ENCODE peak calls at places on chromosomes 4 and X, in five cellular contexts. One of them, this sample, is unnamed.

GRCh38 chrX:30673405-30673804 is 20.2 kb downstream of the GK start:
- DNase-seq in endodermal cell: no peak
- DNase-seq in left ventricle myocardium inferior: no peak
- DNase-seq in mammary epithelial cell: no peak
- DNase-seq in fibroblast of the aortic adventitia: no peak
- DNase-seq in this sample: no peak

GRCh38 chrX:85111347-85111746 is 107.7 kb downstream of the APOOL start:
- DNase-seq in left ventricle myocardium inferior: no peak
- DNase-seq in endodermal cell: no peak
- DNase-seq in mammary epithelial cell: no peak
- DNase-seq in fibroblast of the aortic adventitia: peak; percentile 29
- DNase-seq in this sample: no peak

GRCh38 chr4:100988876-100989275 is 358.4 kb downstream of the PPP3CA start:
- DNase-seq in left ventricle myocardium inferior: no peak
- DNase-seq in fibroblast of the aortic adventitia: no peak
- DNase-seq in mammary epithelial cell: no peak
- DNase-seq in endodermal cell: no peak
- DNase-seq in this sample: no peak

GRCh38 chr4:146073517-146073916 is 102.0 kb upstream of the LSM6 start:
- DNase-seq in endodermal cell: no peak
- DNase-seq in fibroblast of the aortic adventitia: no peak
- DNase-seq in mammary epithelial cell: no peak
- DNase-seq in left ventricle myocardium inferior: no peak
- DNase-seq in this sample: no peak

GRCh38 chr4:180617203-180617602 is 1626.0 kb upstream of the TENM3 start:
- DNase-seq in left ventricle myocardium inferior: no peak
- DNase-seq in mammary epithelial cell: peak; percentile 2
- DNase-seq in endodermal cell: peak; percentile 72
- DNase-seq in fibroblast of the aortic adventitia: no peak
- DNase-seq in this sample: no peak

GRCh38 chr4:1449833-1450741 is 43.8 kb upstream of the NKX1-1 start:
- DNase-seq in endodermal cell: no peak
- DNase-seq in mammary epithelial cell: no peak
- DNase-seq in left ventricle myocardium inferior: no peak
- DNase-seq in fibroblast of the aortic adventitia: no peak
- DNase-seq in this sample: peak; percentile 41

GRCh38 chr4:181078236-181078635 is 1165.0 kb upstream of the TENM3 start:
- DNase-seq in left ventricle myocardium inferior: no peak
- DNase-seq in endodermal cell: no peak
- DNase-seq in fibroblast of the aortic adventitia: peak; percentile 12
- DNase-seq in mammary epithelial cell: peak; percentile 1
- DNase-seq in this sample: no peak

GRCh38 chr4:109418588-109418987 is 15.0 kb upstream of the SEC24B start:
- DNase-seq in mammary epithelial cell: no peak
- DNase-seq in endodermal cell: no peak
- DNase-seq in left ventricle myocardium inferior: no peak
- DNase-seq in fibroblast of the aortic adventitia: no peak
- DNase-seq in this sample: no peak

GRCh38 chrX:20315140-20315539 is 48.4 kb upstream of the RPS6KA3 start:
- DNase-seq in fibroblast of the aortic adventitia: no peak
- DNase-seq in mammary epithelial cell: peak; percentile 71
- DNase-seq in left ventricle myocardium inferior: no peak
- DNase-seq in endodermal cell: no peak
- DNase-seq in this sample: no peak

GRCh38 chr4:176335421-176335820 is 15.7 kb downstream of the SPCS3 start:
- DNase-seq in left ventricle myocardium inferior: no peak
- DNase-seq in fibroblast of the aortic adventitia: peak; percentile 54
- DNase-seq in mammary epithelial cell: no peak
- DNase-seq in endodermal cell: no peak
- DNase-seq in this sample: no peak

GRCh38 chrX:152926279-152926678 is 28.4 kb downstream of the ZNF185 start:
- DNase-seq in endodermal cell: peak; percentile 87
- DNase-seq in mammary epithelial cell: peak; percentile 68
- DNase-seq in left ventricle myocardium inferior: no peak
- DNase-seq in fibroblast of the aortic adventitia: peak; percentile 70
- DNase-seq in this sample: no peak

GRCh38 chr4:8740666-8741395 is 130.8 kb downstream of the HMX1 start:
- DNase-seq in endodermal cell: peak; percentile 36
- DNase-seq in fibroblast of the aortic adventitia: no peak
- DNase-seq in left ventricle myocardium inferior: no peak
- DNase-seq in mammary epithelial cell: no peak
- DNase-seq in this sample: no peak

GRCh38 chr4:1403591-1404572 is 2.4 kb downstream of the NKX1-1 start:
- DNase-seq in mammary epithelial cell: no peak
- DNase-seq in fibroblast of the aortic adventitia: no peak
- DNase-seq in endodermal cell: peak; percentile 65
- DNase-seq in left ventricle myocardium inferior: no peak
- DNase-seq in this sample: peak; percentile 9

GRCh38 chrX:50971390-50971789 is 60.9 kb downstream of the BMP15 start:
- DNase-seq in left ventricle myocardium inferior: no peak
- DNase-seq in mammary epithelial cell: peak; percentile 76
- DNase-seq in endodermal cell: no peak
- DNase-seq in fibroblast of the aortic adventitia: peak; percentile 2
- DNase-seq in this sample: no peak

GRCh38 chrX:26203556-26203955 is 11.3 kb downstream of the MAGEB6 start:
- DNase-seq in mammary epithelial cell: no peak
- DNase-seq in endodermal cell: no peak
- DNase-seq in fibroblast of the aortic adventitia: no peak
- DNase-seq in left ventricle myocardium inferior: no peak
- DNase-seq in this sample: no peak

GRCh38 chrX:79524642-79525041 is 157.5 kb upstream of the ITM2A start:
- DNase-seq in left ventricle myocardium inferior: no peak
- DNase-seq in fibroblast of the aortic adventitia: no peak
- DNase-seq in endodermal cell: peak; percentile 48
- DNase-seq in mammary epithelial cell: peak; percentile 3
- DNase-seq in this sample: no peak
- H3K4me3 ChIP-seq in left ventricle myocardium inferior: no peak overlapping the region
- H3K4me3 ChIP-seq in fibroblast of the aortic adventitia: no peak overlapping the region
- H3K4me3 ChIP-seq in endodermal cell: no peak overlapping the region
- H3K4me3 ChIP-seq in mammary epithelial cell: no peak overlapping the region
- H3K4me3 ChIP-seq in this sample: no peak overlapping the region

DNA sequence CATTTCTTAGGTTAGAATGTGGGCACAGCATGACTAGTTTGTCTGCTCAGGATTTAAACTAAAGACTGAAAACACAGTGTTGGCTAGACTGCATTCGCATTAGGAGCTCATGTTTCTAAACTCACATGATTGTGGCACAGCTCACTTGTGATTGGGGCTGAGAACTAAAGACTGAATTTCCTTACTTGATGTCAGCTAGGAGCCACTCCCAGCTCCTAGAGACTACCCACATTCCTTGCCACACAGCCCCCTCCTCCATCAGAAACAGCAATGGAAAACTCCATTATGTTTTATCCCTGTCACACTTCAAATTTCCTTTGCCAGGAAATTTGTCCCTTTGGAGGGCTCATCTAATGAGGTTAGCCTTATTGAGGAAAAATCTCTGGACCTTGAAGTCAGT is 170.2 kb upstream of the NUDT6 start:
- DNase-seq in mammary epithelial cell: no peak
- DNase-seq in left ventricle myocardium inferior: no peak
- DNase-seq in fibroblast of the aortic adventitia: no peak
- DNase-seq in endodermal cell: no peak
- DNase-seq in this sample: no peak
- H3K4me3 ChIP-seq in mammary epithelial cell: no peak overlapping the region
- H3K4me3 ChIP-seq in left ventricle myocardium inferior: no peak overlapping the region
- H3K4me3 ChIP-seq in fibroblast of the aortic adventitia: no peak overlapping the region
- H3K4me3 ChIP-seq in endodermal cell: no peak overlapping the region
- H3K4me3 ChIP-seq in this sample: no peak overlapping the region

DNA sequence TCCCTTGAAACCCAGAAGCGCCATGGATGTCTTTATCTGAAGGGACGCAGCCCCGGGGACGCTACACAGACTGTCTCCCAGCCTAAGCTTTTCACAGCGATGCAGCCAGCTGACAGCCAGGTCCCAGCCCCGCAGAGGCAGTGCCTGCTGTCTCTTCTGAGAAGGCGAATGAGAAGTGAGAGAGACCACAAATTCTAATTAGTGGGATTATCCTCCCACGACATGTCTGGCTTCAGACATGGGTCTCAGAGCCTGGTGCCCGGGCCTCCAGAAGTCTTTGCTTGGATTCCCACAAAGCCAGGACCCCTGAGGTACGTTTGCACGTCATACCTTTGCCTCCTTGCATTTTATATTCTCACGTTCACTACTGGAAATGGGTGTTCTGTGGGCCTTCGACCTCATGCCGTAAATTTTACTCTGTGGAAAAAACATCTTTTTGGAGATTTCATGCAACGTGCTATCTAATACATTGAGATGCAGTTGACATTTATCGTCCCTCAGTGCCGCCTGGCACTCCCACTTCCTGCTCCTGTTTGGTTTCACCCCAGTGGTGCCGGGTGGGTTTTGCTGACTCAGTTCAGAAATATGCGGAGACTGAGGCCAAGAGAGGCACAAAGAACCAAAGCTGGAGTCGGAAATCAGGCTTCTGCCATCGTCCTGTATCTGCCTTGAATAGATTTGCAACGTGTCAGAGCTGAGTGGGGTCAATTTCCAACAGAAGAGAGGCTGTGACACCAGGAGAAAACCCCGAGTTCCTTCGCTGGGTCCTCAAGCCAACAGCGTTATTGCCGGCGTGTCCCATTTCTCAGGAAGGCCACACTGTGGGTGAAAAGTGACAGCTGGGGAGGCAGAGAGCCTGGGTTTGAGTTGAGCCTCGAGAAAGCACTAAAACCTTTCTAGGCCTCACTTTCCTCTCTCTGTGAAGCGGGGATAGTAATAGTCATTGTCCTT is 114.4 kb downstream of the STK32B start:
- DNase-seq in left ventricle myocardium inferior: no peak
- DNase-seq in fibroblast of the aortic adventitia: no peak
- DNase-seq in endodermal cell: peak; percentile 60
- DNase-seq in mammary epithelial cell: no peak
- DNase-seq in this sample: no peak
- H3K4me3 ChIP-seq in left ventricle myocardium inferior: no peak overlapping the region
- H3K4me3 ChIP-seq in fibroblast of the aortic adventitia: no peak overlapping the region
- H3K4me3 ChIP-seq in endodermal cell: no peak overlapping the region
- H3K4me3 ChIP-seq in mammary epithelial cell: no peak overlapping the region
- H3K4me3 ChIP-seq in this sample: no peak overlapping the region

GRCh38 chrX:123184858-123185251 is 777 bp downstream of the GRIA3 start:
- DNase-seq in left ventricle myocardium inferior: no peak
- DNase-seq in mammary epithelial cell: no peak
- DNase-seq in fibroblast of the aortic adventitia: peak; percentile 31
- DNase-seq in endodermal cell: peak; percentile 69
- DNase-seq in this sample: peak; percentile 26

GRCh38 chrX:123188081-123188480 is 4.0 kb downstream of the GRIA3 start:
- DNase-seq in endodermal cell: no peak
- DNase-seq in fibroblast of the aortic adventitia: peak; percentile 29
- DNase-seq in mammary epithelial cell: peak; percentile 2
- DNase-seq in left ventricle myocardium inferior: no peak
- DNase-seq in this sample: no peak

GRCh38 chrX:123184199-123184857 is at the start of gene GRIA3:
- DNase-seq in left ventricle myocardium inferior: no peak
- DNase-seq in mammary epithelial cell: no peak
- DNase-seq in fibroblast of the aortic adventitia: peak; percentile 58
- DNase-seq in endodermal cell: peak; percentile 61
- DNase-seq in this sample: no peak

GRCh38 chrX:123186796-123187195 is 2.7 kb downstream of the GRIA3 start:
- DNase-seq in mammary epithelial cell: no peak
- DNase-seq in left ventricle myocardium inferior: no peak
- DNase-seq in endodermal cell: no peak
- DNase-seq in fibroblast of the aortic adventitia: peak; percentile 14
- DNase-seq in this sample: no peak

DNA sequence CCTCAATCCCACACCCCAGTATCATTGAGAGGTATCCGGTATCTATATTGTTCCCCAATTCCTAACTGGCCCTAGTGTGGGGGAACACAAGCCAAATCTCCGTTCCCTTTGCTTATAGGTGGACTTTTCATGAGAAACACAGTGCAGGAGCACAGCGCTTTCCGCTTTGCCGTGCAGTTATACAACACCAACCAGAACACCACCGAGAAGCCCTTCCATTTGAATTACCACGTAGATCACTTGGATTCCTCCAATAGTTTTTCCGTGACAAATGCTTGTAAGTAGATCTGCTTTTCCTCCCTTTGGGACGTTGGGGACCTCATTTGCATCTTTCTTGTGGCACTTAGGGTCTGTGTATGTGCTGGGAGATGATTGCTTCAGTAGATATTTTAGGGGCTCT is 1.6 kb downstream of the GRIA3 start:
- DNase-seq in mammary epithelial cell: no peak
- DNase-seq in endodermal cell: no peak
- DNase-seq in left ventricle myocardium inferior: no peak
- DNase-seq in fibroblast of the aortic adventitia: peak; percentile 40
- DNase-seq in this sample: peak; percentile 33
- H3K4me3 ChIP-seq in mammary epithelial cell: no peak overlapping the region
- H3K4me3 ChIP-seq in endodermal cell: peak overlapping the region; percentile 77
- H3K4me3 ChIP-seq in left ventricle myocardium inferior: peak overlapping the region; percentile 60
- H3K4me3 ChIP-seq in fibroblast of the aortic adventitia: peak overlapping the region; percentile 68
- H3K4me3 ChIP-seq in this sample: peak overlapping the region; percentile 71

GRCh38 chr4:114698256-114698655 is 99.6 kb downstream of the UGT8 start:
- DNase-seq in mammary epithelial cell: no peak
- DNase-seq in endodermal cell: no peak
- DNase-seq in fibroblast of the aortic adventitia: no peak
- DNase-seq in left ventricle myocardium inferior: no peak
- DNase-seq in this sample: no peak
- H3K4me3 ChIP-seq in mammary epithelial cell: no peak overlapping the region
- H3K4me3 ChIP-seq in endodermal cell: no peak overlapping the region
- H3K4me3 ChIP-seq in fibroblast of the aortic adventitia: no peak overlapping the region
- H3K4me3 ChIP-seq in left ventricle myocardium inferior: no peak overlapping the region
- H3K4me3 ChIP-seq in this sample: no peak overlapping the region

GRCh38 chrX:110004210-110004609 is 1.3 kb downstream of the TMEM164 start:
- DNase-seq in left ventricle myocardium inferior: no peak
- DNase-seq in mammary epithelial cell: peak; percentile 25
- DNase-seq in fibroblast of the aortic adventitia: no peak
- DNase-seq in endodermal cell: peak; percentile 49
- DNase-seq in this sample: peak; percentile 16
- H3K4me3 ChIP-seq in left ventricle myocardium inferior: peak overlapping the region; percentile 74
- H3K4me3 ChIP-seq in mammary epithelial cell: no peak overlapping the region
- H3K4me3 ChIP-seq in fibroblast of the aortic adventitia: no peak overlapping the region
- H3K4me3 ChIP-seq in endodermal cell: no peak overlapping the region
- H3K4me3 ChIP-seq in this sample: peak overlapping the region; percentile 95

GRCh38 chrX:67544871-67545771 is 1.3 kb downstream of the AR start:
- DNase-seq in left ventricle myocardium inferior: peak; percentile 16
- DNase-seq in mammary epithelial cell: no peak
- DNase-seq in endodermal cell: peak; percentile 70
- DNase-seq in fibroblast of the aortic adventitia: peak; percentile 40
- DNase-seq in this sample: peak; percentile 58

GRCh38 chrX:67546496-67547423 is 2.9 kb downstream of the AR start:
- DNase-seq in fibroblast of the aortic adventitia: peak; percentile 22
- DNase-seq in endodermal cell: peak; percentile 54
- DNase-seq in mammary epithelial cell: no peak
- DNase-seq in left ventricle myocardium inferior: no peak
- DNase-seq in this sample: peak; percentile 14

GRCh38 chrX:67544281-67544680 is 460 bp downstream of the AR start:
- DNase-seq in mammary epithelial cell: no peak
- DNase-seq in endodermal cell: no peak
- DNase-seq in fibroblast of the aortic adventitia: peak; percentile 46
- DNase-seq in left ventricle myocardium inferior: peak; percentile 19
- DNase-seq in this sample: peak; percentile 71

GRCh38 chrX:67545772-67546495 is 2.1 kb downstream of the AR start:
- DNase-seq in endodermal cell: peak; percentile 64
- DNase-seq in mammary epithelial cell: no peak
- DNase-seq in fibroblast of the aortic adventitia: peak; percentile 27
- DNase-seq in left ventricle myocardium inferior: peak; percentile 30
- DNase-seq in this sample: peak; percentile 72

GRCh38 chrX:67543818-67544217 is at the start of gene AR:
- DNase-seq in left ventricle myocardium inferior: peak; percentile 72
- DNase-seq in mammary epithelial cell: no peak
- DNase-seq in fibroblast of the aortic adventitia: peak; percentile 67
- DNase-seq in endodermal cell: peak; percentile 86
- DNase-seq in this sample: peak; percentile 92
- H3K4me3 ChIP-seq in left ventricle myocardium inferior: peak within 1 kb of the TSS; percentile 68
- H3K4me3 ChIP-seq in mammary epithelial cell: peak within 1 kb of the TSS; percentile 22
- H3K4me3 ChIP-seq in fibroblast of the aortic adventitia: peak within 1 kb of the TSS; percentile 74
- H3K4me3 ChIP-seq in endodermal cell: peak within 1 kb of the TSS; percentile 67
- H3K4me3 ChIP-seq in this sample: peak within 1 kb of the TSS; percentile 63

GRCh38 chrX:40007136-40007535 is 90.6 kb downstream of the BCOR start:
- DNase-seq in left ventricle myocardium inferior: no peak
- DNase-seq in mammary epithelial cell: no peak
- DNase-seq in endodermal cell: peak; percentile 87
- DNase-seq in fibroblast of the aortic adventitia: no peak
- DNase-seq in this sample: no peak
- H3K4me3 ChIP-seq in left ventricle myocardium inferior: no peak overlapping the region
- H3K4me3 ChIP-seq in mammary epithelial cell: no peak overlapping the region
- H3K4me3 ChIP-seq in endodermal cell: peak overlapping the region; percentile 56
- H3K4me3 ChIP-seq in fibroblast of the aortic adventitia: no peak overlapping the region
- H3K4me3 ChIP-seq in this sample: no peak overlapping the region